ENCODE peak calls at places on chromosomes 4 and X, in eight cellular contexts. A is activated B cell treated with CpG ODN at 0.5 μM for 24 hours, Z is ureter, K is astrocyte of the cerebellum, D is transverse colon, N is posterior cingulate gyrus, B is islet precursor cell, X is memory B cell. G is an unnamed sample.

GRCh38 chrX:19800821-19801220 is 86.6 kb downstream of the SH3KBP1 start:
- DNase-seq in A (no peak), Z (no peak), K (no peak), D (no peak), N (no peak), B (no peak), X (no peak), G (no peak)

GRCh38 chr4:57443308-57444243 is 333.4 kb upstream of the IGFBP7 start:
- DNase-seq in A (no peak), Z (no peak), K (no peak), D (no peak), N (no peak), B (no peak), X (no peak), G (no peak)

GRCh38 chrX:7444967-7445366 is 297.0 kb upstream of the PUDP start:
- DNase-seq in A (no peak), Z (no peak), K (no peak), D (no peak), N (no peak), B (no peak), X (no peak), G (no peak)

GRCh38 chr4:100361336-100361735 is 156.5 kb downstream of the EMCN start:
- DNase-seq in A (no peak), Z (no peak), K (no peak), D (no peak), N (no peak), B (no peak), X (no peak), G (no peak)

GRCh38 chr4:24394041-24394440 is 190.3 kb downstream of the DHX15 start:
- DNase-seq in A (no peak), Z (no peak), K (peak; percentile 85), D (no peak), N (no peak), B (no peak), X (no peak), G (peak; percentile 66)

GRCh38 chr4:15232725-15233597 is 194.9 kb upstream of the C1QTNF7 start:
- DNase-seq in A (no peak), Z (no peak), K (peak; percentile 60), D (no peak), N (peak; percentile 21), B (peak; percentile 55), X (no peak), G (no peak)

GRCh38 chrX:45749375-45749774 is 548.7 kb upstream of the DIPK2B start:
- DNase-seq in A (no peak), Z (no peak), K (no peak), D (no peak), N (no peak), B (no peak), X (no peak), G (no peak)

GRCh38 chrX:41734530-41734929 is 10.5 kb downstream of the GPR82 start:
- DNase-seq in A (no peak), Z (no peak), K (peak; percentile 1), D (no peak), N (no peak), B (no peak), X (no peak), G (no peak)

GRCh38 chr4:893276-893994 is 38.7 kb downstream of the GAK start:
- DNase-seq in A (no peak), Z (no peak), K (no peak), D (no peak), N (no peak), B (no peak), X (no peak), G (no peak)

GRCh38 chrX:39725928-39726619 is 371.7 kb downstream of the BCOR start:
- DNase-seq in A (no peak), Z (no peak), K (peak; percentile 47), D (no peak), N (no peak), B (peak; percentile 75), X (no peak), G (no peak)

GRCh38 chrX:66150188-66150587 is 13.9 kb upstream of the HEPH start:
- DNase-seq in A (no peak), Z (no peak), K (no peak), D (no peak), N (no peak), B (no peak), X (no peak), G (no peak)

GRCh38 chrX:101682723-101683122 is 23.1 kb upstream of the ARMCX2 start:
- DNase-seq in A (no peak), Z (no peak), K (no peak), D (no peak), N (no peak), B (peak; percentile 82), X (no peak), G (no peak)

GRCh38 chr4:73669410-73670183 is 49.4 kb upstream of the RASSF6 start:
- DNase-seq in A (no peak), Z (no peak), K (no peak), D (no peak), N (no peak), B (no peak), X (no peak), G (no peak)

GRCh38 chr4:2786152-2786671 is 6.7 kb upstream of the SH3BP2 start:
- DNase-seq in A (peak; percentile 62), Z (no peak), K (no peak), D (peak; percentile 34), N (no peak), B (no peak), X (peak; percentile 68), G (no peak)

GRCh38 chr4:22884157-22884556 is 191.4 kb downstream of the GBA3 start:
- DNase-seq in A (no peak), Z (no peak), K (no peak), D (no peak), N (no peak), B (no peak), X (no peak), G (peak; percentile 57)

GRCh38 chr4:105709081-105709450 is 482 bp downstream of the GSTCD start:
- DNase-seq in A (no peak), Z (no peak), K (no peak), D (no peak), N (no peak), B (peak; percentile 71), X (peak; percentile 8), G (peak; percentile 2)

GRCh38 chr4:8362483-8362882 is 78.0 kb downstream of the ACOX3 start:
- DNase-seq in A (no peak), Z (no peak), K (no peak), D (no peak), N (no peak), B (peak; percentile 53), X (no peak), G (no peak)

GRCh38 chr4:20086768-20087167 is 164.9 kb upstream of the SLIT2 start:
- DNase-seq in A (no peak), Z (no peak), K (no peak), D (no peak), N (no peak), B (peak; percentile 58), X (no peak), G (no peak)

GRCh38 chrX:135421537-135421931 is 210 bp upstream of the SMIM10L2A start:
- DNase-seq in A (peak; percentile 76), Z (peak; percentile 83), K (peak; percentile 6), D (peak; percentile 88), N (peak; percentile 88), B (peak; percentile 89), X (peak; percentile 72), G (peak; percentile 57)

GRCh38 chr4:109648266-109648996 is 54.8 kb downstream of the CASP6 start:
- DNase-seq in A (no peak), Z (no peak), K (no peak), D (no peak), N (no peak), B (no peak), X (no peak), G (no peak)

G was measured in NT2/D1.